ENCODE peak calls at places on chromosome 6, in four cellular contexts. One of them, this sample, is unnamed.

GRCh38 chr6:27091661-27092315 is 155.7 kb upstream of the PRSS16 start:
- DNase-seq in sciatic nerve: no peak
- DNase-seq in activated T-cell treated with anti-CD3 and anti-CD28 coated beads for 48 hours: peak; percentile 47
- DNase-seq in ovary: no peak
- DNase-seq in this sample: peak; percentile 84

GRCh38 chr6:69069881-69070280 is 434.8 kb downstream of the ADGRB3 start:
- DNase-seq in sciatic nerve: no peak
- DNase-seq in activated T-cell treated with anti-CD3 and anti-CD28 coated beads for 48 hours: no peak
- DNase-seq in ovary: no peak
- DNase-seq in this sample: no peak

GRCh38 chr6:72865467-72865866 is 243.6 kb downstream of the KCNQ5 start:
- DNase-seq in sciatic nerve: no peak
- DNase-seq in activated T-cell treated with anti-CD3 and anti-CD28 coated beads for 48 hours: no peak
- DNase-seq in ovary: no peak
- DNase-seq in this sample: no peak

GRCh38 chr6:11830105-11830504 is 51.5 kb upstream of the ADTRP start:
- DNase-seq in sciatic nerve: no peak
- DNase-seq in activated T-cell treated with anti-CD3 and anti-CD28 coated beads for 48 hours: no peak
- DNase-seq in ovary: no peak
- DNase-seq in this sample: no peak

GRCh38 chr6:83853968-83854501 is 875 bp downstream of the RIPPLY2 start:
- DNase-seq in sciatic nerve: peak; percentile 57
- DNase-seq in activated T-cell treated with anti-CD3 and anti-CD28 coated beads for 48 hours: no peak
- DNase-seq in ovary: no peak
- DNase-seq in this sample: no peak

GRCh38 chr6:112372213-112372806 is 25.2 kb downstream of the RFPL4B start:
- DNase-seq in sciatic nerve: no peak
- DNase-seq in activated T-cell treated with anti-CD3 and anti-CD28 coated beads for 48 hours: no peak
- DNase-seq in ovary: no peak
- DNase-seq in this sample: peak; percentile 70

GRCh38 chr6:64252256-64252655 is 616.7 kb downstream of the PHF3 start:
- DNase-seq in sciatic nerve: no peak
- DNase-seq in activated T-cell treated with anti-CD3 and anti-CD28 coated beads for 48 hours: no peak
- DNase-seq in ovary: no peak
- DNase-seq in this sample: no peak

GRCh38 chr6:45609141-45609638 is 231.5 kb upstream of the SUPT3H start:
- DNase-seq in sciatic nerve: no peak
- DNase-seq in activated T-cell treated with anti-CD3 and anti-CD28 coated beads for 48 hours: no peak
- DNase-seq in ovary: no peak
- DNase-seq in this sample: peak; percentile 36

GRCh38 chr6:13528777-13529343 is 41.5 kb upstream of the GFOD1 start:
- DNase-seq in sciatic nerve: no peak
- DNase-seq in activated T-cell treated with anti-CD3 and anti-CD28 coated beads for 48 hours: no peak
- DNase-seq in ovary: no peak
- DNase-seq in this sample: no peak

GRCh38 chr6:57173886-57174510 is 1.9 kb downstream of the BAG2 start:
- DNase-seq in sciatic nerve: no peak
- DNase-seq in activated T-cell treated with anti-CD3 and anti-CD28 coated beads for 48 hours: no peak
- DNase-seq in ovary: no peak
- DNase-seq in this sample: peak; percentile 84

GRCh38 chr6:144104898-144105487 is 9.6 kb upstream of the SF3B5 start:
- DNase-seq in sciatic nerve: no peak
- DNase-seq in activated T-cell treated with anti-CD3 and anti-CD28 coated beads for 48 hours: no peak
- DNase-seq in ovary: no peak
- DNase-seq in this sample: peak; percentile 90

GRCh38 chr6:113859349-113860164 is 2.4 kb downstream of the MARCKS start:
- DNase-seq in sciatic nerve: peak; percentile 75
- DNase-seq in activated T-cell treated with anti-CD3 and anti-CD28 coated beads for 48 hours: no peak
- DNase-seq in ovary: peak; percentile 67
- DNase-seq in this sample: peak; percentile 65

GRCh38 chr6:137804647-137805046 is 62.4 kb upstream of the TNFAIP3 start:
- DNase-seq in sciatic nerve: no peak
- DNase-seq in activated T-cell treated with anti-CD3 and anti-CD28 coated beads for 48 hours: no peak
- DNase-seq in ovary: no peak
- DNase-seq in this sample: peak; percentile 45

GRCh38 chr6:9890893-9891292 is 524.0 kb downstream of the TFAP2A start:
- DNase-seq in sciatic nerve: no peak
- DNase-seq in activated T-cell treated with anti-CD3 and anti-CD28 coated beads for 48 hours: no peak
- DNase-seq in ovary: no peak
- DNase-seq in this sample: no peak

GRCh38 chr6:132414761-132415160 is 13.5 kb upstream of the MOXD1 start:
- DNase-seq in sciatic nerve: no peak
- DNase-seq in activated T-cell treated with anti-CD3 and anti-CD28 coated beads for 48 hours: no peak
- DNase-seq in ovary: no peak
- DNase-seq in this sample: no peak

GRCh38 chr6:142420822-142421221 is 119.0 kb downstream of the ADGRG6 start:
- DNase-seq in sciatic nerve: no peak
- DNase-seq in activated T-cell treated with anti-CD3 and anti-CD28 coated beads for 48 hours: no peak
- DNase-seq in ovary: no peak
- DNase-seq in this sample: no peak

GRCh38 chr6:33248643-33248931 is 23.1 kb downstream of the VPS52 start:
- DNase-seq in sciatic nerve: no peak
- DNase-seq in activated T-cell treated with anti-CD3 and anti-CD28 coated beads for 48 hours: peak; percentile 18
- DNase-seq in ovary: no peak
- DNase-seq in this sample: peak; percentile 70

GRCh38 chr6:29829766-29830165 is 2.1 kb downstream of the HLA-G start:
- DNase-seq in sciatic nerve: no peak
- DNase-seq in activated T-cell treated with anti-CD3 and anti-CD28 coated beads for 48 hours: no peak
- DNase-seq in ovary: no peak
- DNase-seq in this sample: no peak

GRCh38 chr6:35014341-35014740 is 125.3 kb downstream of the ANKS1A start:
- DNase-seq in sciatic nerve: no peak
- DNase-seq in activated T-cell treated with anti-CD3 and anti-CD28 coated beads for 48 hours: no peak
- DNase-seq in ovary: no peak
- DNase-seq in this sample: no peak

GRCh38 chr6:6699741-6700367 is 111.3 kb downstream of the LY86 start:
- DNase-seq in sciatic nerve: peak; percentile 86
- DNase-seq in activated T-cell treated with anti-CD3 and anti-CD28 coated beads for 48 hours: no peak
- DNase-seq in ovary: peak; percentile 86
- DNase-seq in this sample: peak; percentile 92

GRCh38 chr6:167647750-167648470 is 178.8 kb upstream of the AFDN start:
- DNase-seq in sciatic nerve: no peak
- DNase-seq in activated T-cell treated with anti-CD3 and anti-CD28 coated beads for 48 hours: no peak
- DNase-seq in ovary: no peak
- DNase-seq in this sample: no peak

GRCh38 chr6:123211777-123212545 is 215.9 kb downstream of the CLVS2 start:
- DNase-seq in sciatic nerve: no peak
- DNase-seq in activated T-cell treated with anti-CD3 and anti-CD28 coated beads for 48 hours: no peak
- DNase-seq in ovary: no peak
- DNase-seq in this sample: no peak

GRCh38 chr6:72856801-72857200 is 234.9 kb downstream of the KCNQ5 start:
- DNase-seq in sciatic nerve: no peak
- DNase-seq in activated T-cell treated with anti-CD3 and anti-CD28 coated beads for 48 hours: no peak
- DNase-seq in ovary: no peak
- DNase-seq in this sample: no peak

GRCh38 chr6:64230530-64230929 is 594.9 kb downstream of the PHF3 start:
- DNase-seq in sciatic nerve: no peak
- DNase-seq in activated T-cell treated with anti-CD3 and anti-CD28 coated beads for 48 hours: no peak
- DNase-seq in ovary: no peak
- DNase-seq in this sample: no peak

GRCh38 chr6:31270788-31271640 is 878 bp downstream of the HLA-C start:
- DNase-seq in sciatic nerve: peak; percentile 80
- DNase-seq in activated T-cell treated with anti-CD3 and anti-CD28 coated beads for 48 hours: peak; percentile 67
- DNase-seq in ovary: peak; percentile 76
- DNase-seq in this sample: peak; percentile 88

GRCh38 chr6:63546236-63546635 is 26.0 kb upstream of the LOC128125822 start:
- DNase-seq in sciatic nerve: no peak
- DNase-seq in activated T-cell treated with anti-CD3 and anti-CD28 coated beads for 48 hours: no peak
- DNase-seq in ovary: no peak
- DNase-seq in this sample: no peak

GRCh38 chr6:38460216-38460615 is 179.5 kb downstream of the BTBD9 start:
- DNase-seq in sciatic nerve: no peak
- DNase-seq in activated T-cell treated with anti-CD3 and anti-CD28 coated beads for 48 hours: no peak
- DNase-seq in ovary: no peak
- DNase-seq in this sample: peak; percentile 24

GRCh38 chr6:112163295-112164257 is 76.2 kb downstream of the FAM229B start:
- DNase-seq in sciatic nerve: peak; percentile 77
- DNase-seq in activated T-cell treated with anti-CD3 and anti-CD28 coated beads for 48 hours: peak; percentile 74
- DNase-seq in ovary: peak; percentile 38
- DNase-seq in this sample: peak; percentile 79

GRCh38 chr6:157647261-157647915 is 175.7 kb upstream of the SNX9 start:
- DNase-seq in sciatic nerve: no peak
- DNase-seq in activated T-cell treated with anti-CD3 and anti-CD28 coated beads for 48 hours: no peak
- DNase-seq in ovary: no peak
- DNase-seq in this sample: no peak

GRCh38 chr6:20463396-20463795 is 61.7 kb downstream of the E2F3 start:
- DNase-seq in sciatic nerve: no peak
- DNase-seq in activated T-cell treated with anti-CD3 and anti-CD28 coated beads for 48 hours: no peak
- DNase-seq in ovary: no peak
- DNase-seq in this sample: no peak

GRCh38 chr6:148750826-148751225 is 4.0 kb downstream of the UST start:
- DNase-seq in sciatic nerve: no peak
- DNase-seq in activated T-cell treated with anti-CD3 and anti-CD28 coated beads for 48 hours: no peak
- DNase-seq in ovary: no peak
- DNase-seq in this sample: no peak

GRCh38 chr6:25026723-25027122 is 91.0 kb upstream of the RIPOR2 start:
- DNase-seq in sciatic nerve: no peak
- DNase-seq in activated T-cell treated with anti-CD3 and anti-CD28 coated beads for 48 hours: no peak
- DNase-seq in ovary: no peak
- DNase-seq in this sample: no peak

This sample was measured in adipocyte.